ENCODE peak calls at places on chromosomes 5 and 9, in nine cellular contexts. I, G, Q, S, J, B, L, T and Z are unnamed samples.

GRCh38 chr5:114018178-114018577 is 343.7 kb upstream of the KCNN2 start:
- DNase-seq in T (no peak), L (no peak), S (no peak), Q (peak), B (no peak), G (no peak), I (peak), J (no peak), Z (no peak)

GRCh38 chr5:1316941-1317340 is 22.1 kb upstream of the TERT start:
- DNase-seq in I (no peak), L (no peak), T (no peak), Q (no peak), J (no peak), S (no peak), B (no peak), G (peak), Z (peak)

GRCh38 chr5:97714426-97714825 is 531.4 kb upstream of the RIOK2 start:
- DNase-seq in Q (no peak), T (no peak), I (no peak), L (no peak), B (no peak), S (no peak), J (no peak), G (no peak), Z (no peak)

GRCh38 chr5:14133394-14133793 is 9.7 kb upstream of the TRIO start:
- DNase-seq in I (no peak), T (no peak), L (no peak), G (no peak), S (no peak), Q (no peak), J (no peak), B (no peak), Z (no peak)

GRCh38 chr5:42579320-42579719 is 156.1 kb downstream of the GHR start:
- DNase-seq in L (no peak), B (no peak), T (no peak), Q (no peak), I (no peak), S (no peak), G (no peak), J (no peak), Z (no peak)

GRCh38 chr9:131773911-131774379 is 34.1 kb upstream of the RAPGEF1 start:
- DNase-seq in S (peak), I (peak), G (peak), B (peak), Q (peak), J (no peak), T (no peak), L (peak), Z (peak)

GRCh38 chr5:158039911-158040347 is 181.0 kb upstream of the CLINT1 start:
- DNase-seq in T (no peak), I (no peak), G (no peak), L (no peak), J (no peak), Q (no peak), S (no peak), B (no peak), Z (no peak)

GRCh38 chr5:172834570-172835245 is 657 bp downstream of the ERGIC1 start:
- DNase-seq in Q (peak), S (no peak), T (no peak), G (peak), L (no peak), B (peak), J (peak), I (peak), Z (no peak)

GRCh38 chr5:34604119-34604675 is 51.9 kb upstream of the RAI14 start:
- DNase-seq in S (no peak), J (no peak), I (no peak), G (no peak), T (no peak), L (no peak), B (no peak), Q (no peak), Z (peak)

GRCh38 chr9:121206516-121207370 is 5.1 kb upstream of the RAB14 start:
- DNase-seq in L (no peak), G (no peak), T (no peak), J (no peak), B (no peak), Q (no peak), S (no peak), I (no peak), Z (no peak)

GRCh38 chr5:13081116-13081515 is 863.4 kb downstream of the DNAH5 start:
- DNase-seq in S (no peak), T (no peak), Q (no peak), B (no peak), J (no peak), I (no peak), L (no peak), G (no peak), Z (no peak)

GRCh38 chr9:99433555-99433954 is 211.5 kb downstream of the SEC61B start:
- DNase-seq in G (no peak), S (peak), Q (peak), I (peak), J (no peak), L (peak), B (peak), T (no peak), Z (no peak)

GRCh38 chr5:154118832-154119442 is 71.6 kb upstream of the GALNT10 start:
- DNase-seq in B (no peak), J (no peak), L (no peak), I (no peak), G (no peak), T (no peak), S (no peak), Q (peak), Z (no peak)
- TF ChIP-seq CTCF in B (no peak), J (no peak), L (no peak), I (no peak), G (no peak), T (no peak), S (no peak), Q (no peak), Z (peak)

GRCh38 chr5:55534436-55535198 is at the start of gene PLPP1:
- DNase-seq in S (peak), I (peak), L (peak), Q (peak), G (peak), T (peak), B (peak), J (peak), Z (peak)
- H3K27ac ChIP-seq in S (peak), I (peak), L (peak), Q (peak), G (peak), T (peak), B (peak), J (peak), Z (peak)

DNA sequence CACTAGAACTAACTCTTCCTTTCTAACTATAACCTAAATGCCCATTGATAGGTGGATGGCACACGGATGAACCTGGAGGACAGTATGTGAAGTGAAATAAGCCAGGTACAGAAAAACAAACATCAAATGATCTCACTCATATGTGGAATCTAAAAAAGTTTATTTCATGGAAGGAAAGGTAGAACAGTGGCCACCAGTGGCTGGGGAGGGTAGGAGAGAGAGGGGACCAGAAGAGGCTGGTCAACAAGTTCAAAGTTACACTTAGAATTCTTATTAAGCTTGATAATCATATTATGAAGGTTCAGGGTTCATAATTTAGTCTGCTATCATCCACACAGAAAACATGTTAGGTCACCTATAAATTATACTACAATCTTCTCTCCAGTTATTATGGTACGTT is 107.6 kb upstream of the SLC12A2 start:
- DNase-seq in L (no peak), T (no peak), G (no peak), S (no peak), B (no peak), I (no peak), J (no peak), Q (no peak), Z (no peak)
- TF ChIP-seq CTCF in L (no peak), T (no peak), G (peak), S (no peak), B (no peak), I (no peak), J (peak), Q (no peak), Z (no peak)

DNA sequence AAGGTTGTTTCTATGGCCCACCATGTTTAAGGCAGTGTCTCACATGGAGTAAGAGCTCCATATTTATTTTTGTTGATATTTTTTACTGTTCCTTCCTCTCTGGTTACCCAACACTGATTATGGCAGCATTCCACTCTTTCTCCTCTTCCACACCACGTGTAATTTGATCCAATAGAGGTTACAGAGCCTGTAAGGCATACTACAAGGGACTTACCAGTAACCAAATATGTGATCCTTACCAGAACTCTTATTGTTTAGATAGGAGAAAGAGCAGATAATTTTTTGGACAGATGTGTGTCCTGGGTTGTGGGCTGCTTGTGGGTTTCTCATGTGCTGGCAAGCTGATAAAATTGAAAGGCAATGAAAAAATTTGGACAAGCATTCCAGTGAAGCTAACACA is 261.3 kb downstream of the TMEM167A start:
- DNase-seq in I (no peak), S (no peak), Q (no peak), T (no peak), B (no peak), L (no peak), G (no peak), J (no peak), Z (no peak)
- H3K27ac ChIP-seq in I (no peak), S (no peak), Q (no peak), T (no peak), B (no peak), L (no peak), G (no peak), J (no peak), Z (no peak)

DNA sequence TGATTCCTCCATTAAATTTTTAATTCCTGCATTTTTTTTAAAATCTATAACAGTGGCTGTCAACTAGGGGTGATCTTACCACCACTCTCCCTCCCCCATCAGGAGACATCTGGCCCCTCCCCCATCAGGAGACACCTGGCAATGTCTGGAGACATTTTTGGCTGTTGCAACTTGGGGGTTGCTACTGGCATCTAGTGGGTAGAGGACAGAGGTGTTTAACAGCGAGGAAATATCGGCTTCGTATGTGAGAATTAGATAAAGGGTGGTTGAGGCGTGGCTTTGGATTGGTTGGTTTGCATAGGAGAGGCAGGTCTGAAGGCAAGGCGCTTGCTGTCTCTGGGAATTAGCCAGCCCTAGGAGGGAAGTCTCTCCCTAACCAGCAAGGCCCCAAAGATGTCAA is 10.5 kb downstream of the CDHR2 start:
- DNase-seq in J (no peak), I (no peak), G (no peak), Q (no peak), B (no peak), L (no peak), T (no peak), S (no peak), Z (no peak)
- TF ChIP-seq CTCF in J (no peak), I (no peak), G (peak), Q (no peak), B (no peak), L (no peak), T (no peak), S (no peak), Z (no peak)

GRCh38 chr5:151252762-151253603 is at the start of gene GM2A:
- DNase-seq in I (peak), B (peak), S (peak), L (peak), T (peak), G (peak), Q (peak), J (peak), Z (peak)
- H3K27ac ChIP-seq in I (peak), B (peak), S (no peak), L (peak), T (peak), G (no peak), Q (peak), J (no peak), Z (no peak)

GRCh38 chr9:35813434-35814105 is 1.3 kb downstream of the HINT2 start:
- DNase-seq in T (no peak), B (no peak), S (peak), L (no peak), I (no peak), Q (peak), G (peak), J (peak), Z (peak)
- TF ChIP-seq CTCF in T (peak), B (no peak), S (peak), L (no peak), I (peak), Q (peak), G (peak), J (peak), Z (peak)

GRCh38 chr9:27358007-27358406 is 61.1 kb upstream of the EQTN start:
- DNase-seq in I (no peak), L (no peak), J (no peak), T (no peak), Q (no peak), S (no peak), G (no peak), B (no peak), Z (no peak)
- H3K27ac ChIP-seq in I (no peak), L (no peak), J (no peak), T (no peak), Q (no peak), S (no peak), G (no peak), B (no peak), Z (no peak)

GRCh38 chr9:88076286-88077070 is 61.8 kb downstream of the SPATA31C2 start:
- DNase-seq in J (peak), Q (peak), L (peak), B (peak), S (peak), G (peak), T (no peak), I (peak), Z (peak)

GRCh38 chr9:88074931-88075330 is 63.3 kb downstream of the SPATA31C2 start:
- DNase-seq in L (no peak), Q (no peak), T (no peak), S (no peak), J (no peak), G (no peak), B (no peak), I (no peak), Z (no peak)

GRCh38 chr9:88072831-88073365 is 65.4 kb downstream of the SPATA31C2 start:
- DNase-seq in I (no peak), Q (no peak), J (no peak), G (no peak), L (no peak), T (no peak), S (no peak), B (no peak), Z (no peak)

GRCh38 chr9:88077071-88077617 is 61.1 kb downstream of the SPATA31C2 start:
- DNase-seq in B (no peak), L (no peak), I (no peak), J (no peak), S (no peak), G (no peak), Q (no peak), T (no peak), Z (no peak)

GRCh38 chr9:88075966-88076285 is 62.3 kb downstream of the SPATA31C2 start:
- DNase-seq in T (no peak), S (no peak), J (no peak), Q (no peak), I (no peak), G (no peak), L (no peak), B (no peak), Z (no peak)
- TF ChIP-seq CTCF in T (no peak), S (peak), J (peak), Q (peak), I (no peak), G (no peak), L (no peak), B (no peak), Z (no peak)